ENCODE peak calls at places on chromosome X, in seven cellular contexts. One of them, this sample, is unnamed.
A peak's percentile ranks its signal among the peaks of the same experiment; 100 is the strongest.

GRCh38 chrX:44785652-44786051 is 58.2 kb upstream of the DUSP21 start:
- DNase-seq in NCI-H1105: no peak
- DNase-seq in IMR-90: peak; percentile 90
- DNase-seq in globus pallidus: no peak
- DNase-seq in NCI-H524 treated with DMSO at 0.1 percent for 48 hours: no peak
- DNase-seq in ACHN: peak; percentile 1
- DNase-seq in SW480: no peak
- DNase-seq in this sample: no peak

GRCh38 chrX:124282580-124282979 is 49.9 kb upstream of the TEX13D start:
- DNase-seq in NCI-H1105: no peak
- DNase-seq in IMR-90: no peak
- DNase-seq in globus pallidus: no peak
- DNase-seq in NCI-H524 treated with DMSO at 0.1 percent for 48 hours: no peak
- DNase-seq in ACHN: no peak
- DNase-seq in SW480: no peak
- DNase-seq in this sample: no peak

GRCh38 chrX:3256868-3257267 is 89.6 kb downstream of the MXRA5 start:
- DNase-seq in NCI-H1105: no peak
- DNase-seq in IMR-90: no peak
- DNase-seq in globus pallidus: no peak
- DNase-seq in NCI-H524 treated with DMSO at 0.1 percent for 48 hours: no peak
- DNase-seq in ACHN: no peak
- DNase-seq in SW480: no peak
- DNase-seq in this sample: no peak

GRCh38 chrX:123818243-123818642 is 41.6 kb upstream of the XIAP start:
- DNase-seq in NCI-H1105: no peak
- DNase-seq in IMR-90: peak; percentile 84
- DNase-seq in globus pallidus: no peak
- DNase-seq in NCI-H524 treated with DMSO at 0.1 percent for 48 hours: no peak
- DNase-seq in ACHN: peak; percentile 18
- DNase-seq in SW480: peak; percentile 48
- DNase-seq in this sample: no peak

GRCh38 chrX:87409113-87409841 is 108.3 kb upstream of the KLHL4 start:
- DNase-seq in NCI-H1105: no peak
- DNase-seq in IMR-90: peak; percentile 24
- DNase-seq in globus pallidus: no peak
- DNase-seq in NCI-H524 treated with DMSO at 0.1 percent for 48 hours: no peak
- DNase-seq in ACHN: peak; percentile 90
- DNase-seq in SW480: peak; percentile 2
- DNase-seq in this sample: no peak

GRCh38 chrX:39730671-39731389 is 366.9 kb downstream of the BCOR start:
- DNase-seq in NCI-H1105: no peak
- DNase-seq in IMR-90: peak; percentile 88
- DNase-seq in globus pallidus: peak; percentile 71
- DNase-seq in NCI-H524 treated with DMSO at 0.1 percent for 48 hours: peak; percentile 34
- DNase-seq in ACHN: peak; percentile 33
- DNase-seq in SW480: peak; percentile 83
- DNase-seq in this sample: peak; percentile 5

GRCh38 chrX:103584606-103585005 is 709 bp upstream of the TCEAL4 start:
- DNase-seq in NCI-H1105: peak; percentile 51
- DNase-seq in IMR-90: no peak
- DNase-seq in globus pallidus: peak; percentile 24
- DNase-seq in NCI-H524 treated with DMSO at 0.1 percent for 48 hours: no peak
- DNase-seq in ACHN: peak; percentile 1
- DNase-seq in SW480: no peak
- DNase-seq in this sample: no peak

GRCh38 chrX:136745215-136746173 is 35.2 kb downstream of the ARHGEF6 start:
- DNase-seq in NCI-H1105: no peak
- DNase-seq in IMR-90: no peak
- DNase-seq in globus pallidus: peak; percentile 24
- DNase-seq in NCI-H524 treated with DMSO at 0.1 percent for 48 hours: no peak
- DNase-seq in ACHN: no peak
- DNase-seq in SW480: no peak
- DNase-seq in this sample: no peak

GRCh38 chrX:2831471-2832228 is 2.9 kb downstream of the GYG2 start:
- DNase-seq in NCI-H1105: no peak
- DNase-seq in IMR-90: no peak
- DNase-seq in globus pallidus: no peak
- DNase-seq in NCI-H524 treated with DMSO at 0.1 percent for 48 hours: no peak
- DNase-seq in ACHN: no peak
- DNase-seq in SW480: no peak
- DNase-seq in this sample: no peak

GRCh38 chrX:132463411-132463810 is 25.4 kb downstream of the MBNL3 start:
- DNase-seq in NCI-H1105: no peak
- DNase-seq in IMR-90: peak; percentile 6
- DNase-seq in globus pallidus: no peak
- DNase-seq in NCI-H524 treated with DMSO at 0.1 percent for 48 hours: no peak
- DNase-seq in ACHN: no peak
- DNase-seq in SW480: no peak
- DNase-seq in this sample: no peak

GRCh38 chrX:15943393-15943792 is 88.8 kb upstream of the AP1S2 start:
- DNase-seq in NCI-H1105: no peak
- DNase-seq in IMR-90: no peak
- DNase-seq in globus pallidus: no peak
- DNase-seq in NCI-H524 treated with DMSO at 0.1 percent for 48 hours: no peak
- DNase-seq in ACHN: no peak
- DNase-seq in SW480: no peak
- DNase-seq in this sample: no peak

GRCh38 chrX:146863566-146863965 is 49.0 kb upstream of the CXorf51A start:
- DNase-seq in NCI-H1105: no peak
- DNase-seq in IMR-90: peak; percentile 6
- DNase-seq in globus pallidus: no peak
- DNase-seq in NCI-H524 treated with DMSO at 0.1 percent for 48 hours: no peak
- DNase-seq in ACHN: no peak
- DNase-seq in SW480: no peak
- DNase-seq in this sample: no peak

GRCh38 chrX:63934160-63934559 is 149.1 kb upstream of the ARHGEF9 start:
- DNase-seq in NCI-H1105: no peak
- DNase-seq in IMR-90: no peak
- DNase-seq in globus pallidus: no peak
- DNase-seq in NCI-H524 treated with DMSO at 0.1 percent for 48 hours: no peak
- DNase-seq in ACHN: no peak
- DNase-seq in SW480: no peak
- DNase-seq in this sample: no peak

GRCh38 chrX:34654939-34655338 is 2.1 kb downstream of the TMEM47 start:
- DNase-seq in NCI-H1105: no peak
- DNase-seq in IMR-90: no peak
- DNase-seq in globus pallidus: no peak
- DNase-seq in NCI-H524 treated with DMSO at 0.1 percent for 48 hours: no peak
- DNase-seq in ACHN: peak; percentile 2
- DNase-seq in SW480: no peak
- DNase-seq in this sample: no peak

GRCh38 chrX:68439341-68439740 is 6.0 kb upstream of the OPHN1 start:
- DNase-seq in NCI-H1105: no peak
- DNase-seq in IMR-90: no peak
- DNase-seq in globus pallidus: no peak
- DNase-seq in NCI-H524 treated with DMSO at 0.1 percent for 48 hours: no peak
- DNase-seq in ACHN: no peak
- DNase-seq in SW480: no peak
- DNase-seq in this sample: no peak

GRCh38 chrX:130055899-130056298 is 54.4 kb downstream of the ELF4 start:
- DNase-seq in NCI-H1105: no peak
- DNase-seq in IMR-90: no peak
- DNase-seq in globus pallidus: no peak
- DNase-seq in NCI-H524 treated with DMSO at 0.1 percent for 48 hours: no peak
- DNase-seq in ACHN: no peak
- DNase-seq in SW480: no peak
- DNase-seq in this sample: no peak

GRCh38 chrX:121160987-121161386 is 113.6 kb downstream of the GLUD2 start:
- DNase-seq in NCI-H1105: no peak
- DNase-seq in IMR-90: no peak
- DNase-seq in globus pallidus: no peak
- DNase-seq in NCI-H524 treated with DMSO at 0.1 percent for 48 hours: no peak
- DNase-seq in ACHN: no peak
- DNase-seq in SW480: no peak
- DNase-seq in this sample: no peak

GRCh38 chrX:153647461-153648357 is 706 bp downstream of the DUSP9 start:
- DNase-seq in NCI-H1105: no peak
- DNase-seq in IMR-90: no peak
- DNase-seq in globus pallidus: no peak
- DNase-seq in NCI-H524 treated with DMSO at 0.1 percent for 48 hours: no peak
- DNase-seq in ACHN: no peak
- DNase-seq in SW480: no peak
- DNase-seq in this sample: no peak

GRCh38 chrX:9832811-9833210 is 46.6 kb downstream of the SHROOM2 start:
- DNase-seq in NCI-H1105: no peak
- DNase-seq in IMR-90: no peak
- DNase-seq in globus pallidus: no peak
- DNase-seq in NCI-H524 treated with DMSO at 0.1 percent for 48 hours: no peak
- DNase-seq in ACHN: no peak
- DNase-seq in SW480: no peak
- DNase-seq in this sample: no peak

GRCh38 chrX:135632353-135632752 is 81.1 kb upstream of the CT45A1 start:
- DNase-seq in NCI-H1105: no peak
- DNase-seq in IMR-90: no peak
- DNase-seq in globus pallidus: peak; percentile 16
- DNase-seq in NCI-H524 treated with DMSO at 0.1 percent for 48 hours: no peak
- DNase-seq in ACHN: no peak
- DNase-seq in SW480: peak; percentile 15
- DNase-seq in this sample: no peak

GRCh38 chrX:16822723-16823122 is 36.5 kb downstream of the TXLNG start:
- DNase-seq in NCI-H1105: no peak
- DNase-seq in IMR-90: peak; percentile 79
- DNase-seq in globus pallidus: no peak
- DNase-seq in NCI-H524 treated with DMSO at 0.1 percent for 48 hours: no peak
- DNase-seq in ACHN: no peak
- DNase-seq in SW480: no peak
- DNase-seq in this sample: no peak

GRCh38 chrX:77628294-77629025 is 157.6 kb downstream of the ATRX start:
- DNase-seq in NCI-H1105: no peak
- DNase-seq in IMR-90: no peak
- DNase-seq in globus pallidus: no peak
- DNase-seq in NCI-H524 treated with DMSO at 0.1 percent for 48 hours: no peak
- DNase-seq in ACHN: peak; percentile 0
- DNase-seq in SW480: no peak
- DNase-seq in this sample: no peak

GRCh38 chrX:80810365-80810978 is 795 bp upstream of the BRWD3 start:
- DNase-seq in NCI-H1105: no peak
- DNase-seq in IMR-90: no peak
- DNase-seq in globus pallidus: no peak
- DNase-seq in NCI-H524 treated with DMSO at 0.1 percent for 48 hours: no peak
- DNase-seq in ACHN: no peak
- DNase-seq in SW480: peak; percentile 8
- DNase-seq in this sample: no peak

GRCh38 chrX:19840899-19841648 is 46.3 kb downstream of the SH3KBP1 start:
- DNase-seq in NCI-H1105: no peak
- DNase-seq in IMR-90: no peak
- DNase-seq in globus pallidus: no peak
- DNase-seq in NCI-H524 treated with DMSO at 0.1 percent for 48 hours: no peak
- DNase-seq in ACHN: no peak
- DNase-seq in SW480: peak; percentile 36
- DNase-seq in this sample: no peak

GRCh38 chrX:108246304-108246954 is 154.9 kb downstream of the ATG4A start:
- DNase-seq in NCI-H1105: no peak
- DNase-seq in IMR-90: no peak
- DNase-seq in globus pallidus: no peak
- DNase-seq in NCI-H524 treated with DMSO at 0.1 percent for 48 hours: no peak
- DNase-seq in ACHN: no peak
- DNase-seq in SW480: no peak
- DNase-seq in this sample: no peak

GRCh38 chrX:140664939-140665338 is 44.6 kb upstream of the LINC00632 start:
- DNase-seq in NCI-H1105: no peak
- DNase-seq in IMR-90: peak; percentile 18
- DNase-seq in globus pallidus: peak; percentile 37
- DNase-seq in NCI-H524 treated with DMSO at 0.1 percent for 48 hours: no peak
- DNase-seq in ACHN: peak; percentile 19
- DNase-seq in SW480: peak; percentile 33
- DNase-seq in this sample: no peak

GRCh38 chrX:106932492-106932923 is 12.3 kb downstream of the CLDN2 start:
- DNase-seq in NCI-H1105: no peak
- DNase-seq in IMR-90: peak; percentile 57
- DNase-seq in globus pallidus: no peak
- DNase-seq in NCI-H524 treated with DMSO at 0.1 percent for 48 hours: no peak
- DNase-seq in ACHN: peak; percentile 53
- DNase-seq in SW480: no peak
- DNase-seq in this sample: no peak

This sample was measured in effector CD8-positive, alpha-beta T cell.